ENCODE peak calls at places on chromosomes 4 and X, in four cellular contexts. One of them, this sample, is unnamed.

GRCh38 chr4:149409186-149410056 is 406.2 kb downstream of the IQCM start:
- DNase-seq in IMR-90: peak; percentile 38
- DNase-seq in mesenchymal stem cell: peak; percentile 14
- DNase-seq in neuronal stem cell: no peak
- DNase-seq in this sample: no peak

GRCh38 chr4:8388471-8388870 is 52.1 kb downstream of the ACOX3 start:
- DNase-seq in neuronal stem cell: no peak
- DNase-seq in mesenchymal stem cell: no peak
- DNase-seq in IMR-90: no peak
- DNase-seq in this sample: no peak

GRCh38 chr4:110245567-110245966 is 47.2 kb upstream of the ELOVL6 start:
- DNase-seq in mesenchymal stem cell: no peak
- DNase-seq in IMR-90: peak; percentile 49
- DNase-seq in neuronal stem cell: no peak
- DNase-seq in this sample: no peak

GRCh38 chr4:152991361-152991760 is 55.2 kb downstream of the FHDC1 start:
- DNase-seq in mesenchymal stem cell: no peak
- DNase-seq in neuronal stem cell: no peak
- DNase-seq in IMR-90: no peak
- DNase-seq in this sample: no peak

GRCh38 chr4:82798168-82799005 is at the start of gene SCD5:
- DNase-seq in mesenchymal stem cell: peak; percentile 80
- DNase-seq in neuronal stem cell: peak; percentile 85
- DNase-seq in IMR-90: peak; percentile 82
- DNase-seq in this sample: peak; percentile 63

GRCh38 chrX:130005408-130005807 is 23.0 kb downstream of the BCORL1 start:
- DNase-seq in mesenchymal stem cell: no peak
- DNase-seq in neuronal stem cell: no peak
- DNase-seq in IMR-90: no peak
- DNase-seq in this sample: no peak

GRCh38 chr4:101961144-101961543 is 170.6 kb downstream of the BANK1 start:
- DNase-seq in mesenchymal stem cell: no peak
- DNase-seq in neuronal stem cell: no peak
- DNase-seq in IMR-90: no peak
- DNase-seq in this sample: no peak

GRCh38 chrX:70301716-70302115 is 11.8 kb downstream of the KIF4A start:
- DNase-seq in neuronal stem cell: no peak
- DNase-seq in IMR-90: peak; percentile 52
- DNase-seq in mesenchymal stem cell: peak; percentile 85
- DNase-seq in this sample: no peak

GRCh38 chr4:147136783-147137182 is 191.1 kb upstream of the TTC29 start:
- DNase-seq in mesenchymal stem cell: peak; percentile 46
- DNase-seq in IMR-90: no peak
- DNase-seq in neuronal stem cell: no peak
- DNase-seq in this sample: no peak

GRCh38 chr4:180932365-180933001 is 1310.7 kb upstream of the TENM3 start:
- DNase-seq in IMR-90: peak; percentile 46
- DNase-seq in mesenchymal stem cell: no peak
- DNase-seq in neuronal stem cell: no peak
- DNase-seq in this sample: no peak

GRCh38 chrX:40171513-40172168 is 73.9 kb upstream of the BCOR start:
- DNase-seq in IMR-90: no peak
- DNase-seq in mesenchymal stem cell: peak; percentile 86
- DNase-seq in neuronal stem cell: no peak
- DNase-seq in this sample: peak; percentile 36

GRCh38 chr4:101813604-101814003 is 23.1 kb downstream of the BANK1 start:
- DNase-seq in mesenchymal stem cell: no peak
- DNase-seq in neuronal stem cell: no peak
- DNase-seq in IMR-90: no peak
- DNase-seq in this sample: no peak

GRCh38 chrX:129996120-129996519 is 13.7 kb downstream of the BCORL1 start:
- DNase-seq in neuronal stem cell: no peak
- DNase-seq in mesenchymal stem cell: no peak
- DNase-seq in IMR-90: peak; percentile 16
- DNase-seq in this sample: no peak

GRCh38 chr4:153808175-153808574 is 19.3 kb upstream of the SFRP2 start:
- DNase-seq in mesenchymal stem cell: peak; percentile 72
- DNase-seq in neuronal stem cell: no peak
- DNase-seq in IMR-90: no peak
- DNase-seq in this sample: no peak

GRCh38 chr4:127410201-127410600 is 222.6 kb upstream of the INTU start:
- DNase-seq in neuronal stem cell: no peak
- DNase-seq in IMR-90: no peak
- DNase-seq in mesenchymal stem cell: no peak
- DNase-seq in this sample: no peak

GRCh38 chrX:43940811-43941210 is 32.4 kb downstream of the NDP start:
- DNase-seq in mesenchymal stem cell: peak; percentile 23
- DNase-seq in IMR-90: peak; percentile 42
- DNase-seq in neuronal stem cell: no peak
- DNase-seq in this sample: peak; percentile 35

GRCh38 chr4:42306221-42307109 is 90.8 kb upstream of the SHISA3 start:
- DNase-seq in neuronal stem cell: no peak
- DNase-seq in IMR-90: no peak
- DNase-seq in mesenchymal stem cell: no peak
- DNase-seq in this sample: no peak

GRCh38 chr4:26780524-26780923 is 80.1 kb upstream of the STIM2 start:
- DNase-seq in neuronal stem cell: no peak
- DNase-seq in mesenchymal stem cell: peak; percentile 21
- DNase-seq in IMR-90: peak; percentile 48
- DNase-seq in this sample: no peak

GRCh38 chr4:112933790-112934189 is 115.7 kb upstream of the ANK2 start:
- DNase-seq in mesenchymal stem cell: no peak
- DNase-seq in IMR-90: no peak
- DNase-seq in neuronal stem cell: no peak
- DNase-seq in this sample: no peak

GRCh38 chr4:14404730-14405129 is 597.6 kb upstream of the CPEB2 start:
- DNase-seq in mesenchymal stem cell: no peak
- DNase-seq in IMR-90: no peak
- DNase-seq in neuronal stem cell: no peak
- DNase-seq in this sample: no peak

GRCh38 chr4:143335979-143336827 is 473 bp upstream of the GAB1 start:
- DNase-seq in mesenchymal stem cell: peak; percentile 93
- DNase-seq in IMR-90: peak; percentile 90
- DNase-seq in neuronal stem cell: peak; percentile 94
- DNase-seq in this sample: peak; percentile 95
- H3K14ac ChIP-seq in mesenchymal stem cell: no peak overlapping the region
- H3K14ac ChIP-seq in IMR-90: peak overlapping the region; percentile 97
- H3K14ac ChIP-seq in neuronal stem cell: peak overlapping the region; percentile 71
- H3K14ac ChIP-seq in this sample: peak overlapping the region; percentile 93

DNA sequence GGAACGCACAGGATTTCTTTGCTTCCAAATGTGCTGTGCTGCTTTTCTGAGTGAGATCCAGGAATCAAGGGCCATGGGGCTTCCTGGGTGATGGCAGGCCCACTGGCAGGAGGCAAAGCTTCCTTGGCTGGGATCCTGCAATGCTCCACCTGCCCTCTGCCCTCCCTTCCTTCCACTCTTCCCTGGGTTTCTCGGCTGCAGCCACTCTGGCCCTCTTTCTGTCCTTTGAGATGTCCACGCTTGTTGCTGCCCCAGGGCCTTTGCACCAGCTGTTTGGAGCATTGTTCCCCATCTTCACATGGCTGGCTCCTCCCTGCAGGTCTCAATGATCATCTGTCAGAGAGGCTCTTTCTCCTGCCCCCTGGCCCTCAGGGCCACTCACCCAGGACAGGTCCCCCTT is 78.9 kb downstream of the PSAPL1 start:
- DNase-seq in IMR-90: no peak
- DNase-seq in neuronal stem cell: no peak
- DNase-seq in mesenchymal stem cell: no peak
- DNase-seq in this sample: no peak
- H3K14ac ChIP-seq in IMR-90: no peak overlapping the region
- H3K14ac ChIP-seq in neuronal stem cell: no peak overlapping the region
- H3K14ac ChIP-seq in mesenchymal stem cell: no peak overlapping the region
- H3K14ac ChIP-seq in this sample: no peak overlapping the region

DNA sequence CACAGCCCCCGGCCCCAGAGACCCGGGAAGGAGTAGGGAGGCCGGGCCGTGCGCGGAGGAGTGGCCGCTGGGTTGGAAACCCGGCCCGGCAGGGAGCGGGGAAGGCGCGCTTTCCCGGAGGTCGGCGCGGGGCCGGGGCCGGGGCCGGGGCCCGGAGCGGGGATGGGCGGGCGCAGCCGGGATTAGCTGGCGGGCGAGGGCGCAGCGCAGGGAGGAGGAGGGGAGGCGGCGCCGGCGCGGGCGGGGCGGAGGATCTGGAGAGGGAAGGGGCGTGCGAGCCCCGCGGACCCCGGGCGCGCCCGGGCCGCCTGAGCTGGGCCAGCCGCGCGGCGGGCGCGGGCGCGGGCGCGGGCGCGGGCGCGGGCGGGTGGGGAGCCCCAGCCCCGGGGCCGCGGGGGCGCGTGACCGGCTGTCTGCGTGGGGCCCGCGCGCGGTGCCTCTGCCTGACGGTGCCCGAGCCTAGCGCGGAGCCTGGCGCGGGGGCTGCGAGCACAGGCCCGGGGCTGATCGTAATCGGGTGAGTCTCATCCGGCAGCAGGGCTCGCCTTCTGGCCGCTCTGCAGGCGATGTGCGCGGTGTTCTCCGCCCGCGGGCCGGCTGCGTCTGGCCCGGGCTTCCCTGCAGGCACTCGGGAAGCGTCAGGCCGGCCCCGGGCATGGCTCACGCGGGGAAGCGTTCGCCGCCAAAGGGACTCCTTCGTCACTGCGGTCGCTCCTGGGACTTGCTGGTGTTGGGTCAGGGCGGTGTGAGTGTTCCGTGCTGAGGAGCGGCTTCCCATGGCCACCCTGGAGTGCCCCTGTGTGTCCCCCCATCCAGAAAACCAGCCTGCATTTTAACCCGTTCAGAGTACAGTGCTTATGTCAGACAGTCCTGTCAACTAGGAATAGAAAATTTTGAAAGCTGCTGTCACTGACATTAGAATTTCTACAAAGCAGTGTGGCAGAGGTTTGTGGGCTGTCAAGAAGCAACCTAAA is 40.4 kb downstream of the FAM149A start:
- DNase-seq in mesenchymal stem cell: peak; percentile 64
- DNase-seq in IMR-90: peak; percentile 43
- DNase-seq in neuronal stem cell: peak; percentile 77
- DNase-seq in this sample: peak; percentile 71
- H3K14ac ChIP-seq in mesenchymal stem cell: no peak overlapping the region
- H3K14ac ChIP-seq in IMR-90: no peak overlapping the region
- H3K14ac ChIP-seq in neuronal stem cell: peak overlapping the region; percentile 95
- H3K14ac ChIP-seq in this sample: no peak overlapping the region

GRCh38 chrX:68912113-68912980 is 83.5 kb downstream of the EFNB1 start:
- DNase-seq in mesenchymal stem cell: peak; percentile 75
- DNase-seq in IMR-90: no peak
- DNase-seq in neuronal stem cell: peak; percentile 49
- DNase-seq in this sample: peak; percentile 59
- H3K14ac ChIP-seq in mesenchymal stem cell: no peak overlapping the region
- H3K14ac ChIP-seq in IMR-90: no peak overlapping the region
- H3K14ac ChIP-seq in neuronal stem cell: no peak overlapping the region
- H3K14ac ChIP-seq in this sample: peak overlapping the region; percentile 39

GRCh38 chr4:52833941-52834525 is 28.1 kb upstream of the RASL11B start:
- DNase-seq in IMR-90: peak; percentile 25
- DNase-seq in neuronal stem cell: no peak
- DNase-seq in mesenchymal stem cell: no peak
- DNase-seq in this sample: no peak

GRCh38 chr4:52836653-52837052 is 25.5 kb upstream of the RASL11B start:
- DNase-seq in neuronal stem cell: no peak
- DNase-seq in IMR-90: no peak
- DNase-seq in mesenchymal stem cell: peak; percentile 32
- DNase-seq in this sample: no peak

GRCh38 chr4:52838729-52839722 is 23.1 kb upstream of the RASL11B start:
- DNase-seq in IMR-90: no peak
- DNase-seq in neuronal stem cell: no peak
- DNase-seq in mesenchymal stem cell: no peak
- DNase-seq in this sample: no peak

GRCh38 chr4:52837716-52838558 is 24.2 kb upstream of the RASL11B start:
- DNase-seq in neuronal stem cell: no peak
- DNase-seq in mesenchymal stem cell: peak; percentile 80
- DNase-seq in IMR-90: peak; percentile 66
- DNase-seq in this sample: no peak

GRCh38 chr4:52836120-52836519 is 26.0 kb upstream of the RASL11B start:
- DNase-seq in IMR-90: no peak
- DNase-seq in mesenchymal stem cell: no peak
- DNase-seq in neuronal stem cell: no peak
- DNase-seq in this sample: no peak
- H3K14ac ChIP-seq in IMR-90: no peak overlapping the region
- H3K14ac ChIP-seq in mesenchymal stem cell: no peak overlapping the region
- H3K14ac ChIP-seq in neuronal stem cell: no peak overlapping the region
- H3K14ac ChIP-seq in this sample: no peak overlapping the region

DNA sequence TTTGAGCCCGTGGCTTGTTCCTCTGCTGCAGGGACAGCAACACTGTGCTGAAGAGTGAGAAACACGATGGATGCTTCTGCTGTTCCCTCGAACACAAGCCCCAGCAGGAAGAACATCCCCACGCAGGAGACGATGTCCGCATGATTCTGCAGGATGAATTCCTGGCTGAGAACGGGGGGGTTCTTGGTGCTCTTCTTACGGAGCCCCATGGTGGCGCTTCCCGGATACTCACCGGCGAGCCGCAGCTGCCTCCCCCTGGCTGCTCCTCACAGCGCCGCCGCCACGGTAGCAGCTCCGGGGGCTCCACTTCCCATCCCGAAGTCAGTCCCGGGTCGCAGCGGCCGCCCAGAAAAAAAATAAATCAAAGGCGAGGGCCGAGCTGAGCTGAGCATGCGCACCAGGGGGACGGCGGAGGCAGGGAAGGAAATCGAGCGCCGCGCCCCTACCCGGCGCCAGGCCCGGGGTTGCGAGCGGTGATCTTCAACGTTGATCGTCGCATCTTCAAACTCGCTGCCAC is at the start of gene TRAM1L1:
- DNase-seq in neuronal stem cell: peak; percentile 73
- DNase-seq in mesenchymal stem cell: peak; percentile 79
- DNase-seq in IMR-90: peak; percentile 63
- DNase-seq in this sample: peak; percentile 89
- H3K14ac ChIP-seq in neuronal stem cell: peak within 1 kb of the TSS; percentile 1
- H3K14ac ChIP-seq in mesenchymal stem cell: no peak within 1 kb of the TSS
- H3K14ac ChIP-seq in IMR-90: peak within 1 kb of the TSS; percentile 85
- H3K14ac ChIP-seq in this sample: no peak within 1 kb of the TSS

DNA sequence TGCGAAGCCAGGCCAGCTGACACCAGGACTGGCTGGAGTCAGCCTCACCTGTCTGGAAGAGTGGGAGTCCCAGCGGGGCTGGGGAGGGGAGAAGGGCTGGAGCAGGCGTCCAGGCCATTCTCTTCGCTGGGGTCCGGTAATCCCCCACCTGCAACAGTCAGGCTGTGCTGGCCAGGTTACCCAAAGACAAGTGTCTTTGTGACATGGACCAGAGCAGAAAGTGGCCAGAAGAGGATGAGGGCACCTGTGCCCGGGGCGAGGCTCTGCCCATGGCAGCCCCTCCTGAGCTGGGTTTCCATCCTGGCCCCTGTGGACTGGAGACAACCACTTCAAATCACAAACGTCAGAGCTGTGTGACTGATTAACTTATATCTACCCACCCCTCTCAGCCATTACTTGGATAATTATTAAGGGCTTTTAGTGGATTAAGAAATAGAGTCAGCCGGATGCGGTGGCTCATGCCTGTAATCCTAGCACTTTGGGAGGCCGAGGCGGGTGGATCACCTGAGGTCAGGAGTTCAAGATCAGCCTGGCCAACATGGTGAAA is 1.6 kb upstream of the FAM53A start:
- DNase-seq in neuronal stem cell: no peak
- DNase-seq in IMR-90: no peak
- DNase-seq in mesenchymal stem cell: no peak
- DNase-seq in this sample: no peak
- H3K14ac ChIP-seq in neuronal stem cell: no peak overlapping the region
- H3K14ac ChIP-seq in IMR-90: no peak overlapping the region
- H3K14ac ChIP-seq in mesenchymal stem cell: no peak overlapping the region
- H3K14ac ChIP-seq in this sample: no peak overlapping the region

This sample was measured in H9.